ENCODE peak calls at places on chromosome 21, in six cellular contexts. One of them, this sample, is unnamed. For H3K4me1 and H3K36me3, the result is how much of the 10 kb centered on the place peaks cover.

GRCh38 chr21:45992311-45993209 is 11.0 kb downstream of the COL6A1 start:
- DNase-seq in mesendoderm: no peak
- DNase-seq in aorta: peak
- DNase-seq in lung: no peak
- DNase-seq in neuronal stem cell: no peak
- DNase-seq in CD4-positive, CD25-positive, alpha-beta regulatory T cell: peak
- DNase-seq in this sample: peak

GRCh38 chr21:14841511-14842472 is 223.0 kb downstream of the NRIP1 start:
- DNase-seq in neuronal stem cell: no peak
- DNase-seq in aorta: no peak
- DNase-seq in CD4-positive, CD25-positive, alpha-beta regulatory T cell: no peak
- DNase-seq in mesendoderm: no peak
- DNase-seq in lung: no peak
- DNase-seq in this sample: no peak

GRCh38 chr21:43611598-43612369 is 47.5 kb downstream of the HSF2BP start:
- DNase-seq in aorta: peak
- DNase-seq in lung: peak
- DNase-seq in CD4-positive, CD25-positive, alpha-beta regulatory T cell: no peak
- DNase-seq in mesendoderm: peak
- DNase-seq in neuronal stem cell: peak
- DNase-seq in this sample: peak

GRCh38 chr21:40595806-40596205 is 251.2 kb downstream of the DSCAM start:
- DNase-seq in lung: no peak
- DNase-seq in mesendoderm: no peak
- DNase-seq in aorta: no peak
- DNase-seq in neuronal stem cell: no peak
- DNase-seq in CD4-positive, CD25-positive, alpha-beta regulatory T cell: no peak
- DNase-seq in this sample: no peak

GRCh38 chr21:30935121-30935888 is 53.9 kb upstream of the KRTAP11-1 start:
- DNase-seq in mesendoderm: no peak
- DNase-seq in neuronal stem cell: no peak
- DNase-seq in lung: no peak
- DNase-seq in CD4-positive, CD25-positive, alpha-beta regulatory T cell: no peak
- DNase-seq in aorta: no peak
- DNase-seq in this sample: no peak

GRCh38 chr21:15064576-15065380 is at the start of gene NRIP1:
- DNase-seq in neuronal stem cell: peak
- DNase-seq in aorta: peak
- DNase-seq in lung: peak
- DNase-seq in mesendoderm: peak
- DNase-seq in CD4-positive, CD25-positive, alpha-beta regulatory T cell: peak
- DNase-seq in this sample: peak

GRCh38 chr21:26874347-26874746 is 29.1 kb upstream of the ADAMTS1 start:
- DNase-seq in CD4-positive, CD25-positive, alpha-beta regulatory T cell: no peak
- DNase-seq in mesendoderm: no peak
- DNase-seq in lung: no peak
- DNase-seq in aorta: no peak
- DNase-seq in neuronal stem cell: no peak
- DNase-seq in this sample: no peak

GRCh38 chr21:46285206-46285661 is at the start of gene MCM3AP:
- DNase-seq in mesendoderm: no peak
- DNase-seq in CD4-positive, CD25-positive, alpha-beta regulatory T cell: no peak
- DNase-seq in lung: no peak
- DNase-seq in neuronal stem cell: no peak
- DNase-seq in aorta: no peak
- DNase-seq in this sample: no peak

GRCh38 chr21:29719561-29719960 is 220.2 kb downstream of the GRIK1 start:
- DNase-seq in lung: no peak
- DNase-seq in CD4-positive, CD25-positive, alpha-beta regulatory T cell: no peak
- DNase-seq in mesendoderm: no peak
- DNase-seq in neuronal stem cell: no peak
- DNase-seq in aorta: no peak
- DNase-seq in this sample: no peak

GRCh38 chr21:13827201-13827600 is 217.6 kb downstream of the POTED start:
- DNase-seq in CD4-positive, CD25-positive, alpha-beta regulatory T cell: no peak
- DNase-seq in mesendoderm: no peak
- DNase-seq in lung: no peak
- DNase-seq in aorta: no peak
- DNase-seq in neuronal stem cell: no peak
- DNase-seq in this sample: no peak

GRCh38 chr21:17819114-17819877 is at the start of gene C21orf91:
- DNase-seq in CD4-positive, CD25-positive, alpha-beta regulatory T cell: peak
- DNase-seq in lung: peak
- DNase-seq in aorta: peak
- DNase-seq in neuronal stem cell: peak
- DNase-seq in mesendoderm: peak
- DNase-seq in this sample: peak

GRCh38 chr21:31354604-31355443 is 10.8 kb upstream of the TIAM1 start:
- DNase-seq in CD4-positive, CD25-positive, alpha-beta regulatory T cell: peak
- DNase-seq in mesendoderm: no peak
- DNase-seq in lung: no peak
- DNase-seq in neuronal stem cell: no peak
- DNase-seq in aorta: no peak
- DNase-seq in this sample: no peak

GRCh38 chr21:15804247-15804985 is 74.6 kb downstream of the USP25 start:
- DNase-seq in neuronal stem cell: no peak
- DNase-seq in mesendoderm: peak
- DNase-seq in aorta: no peak
- DNase-seq in lung: no peak
- DNase-seq in CD4-positive, CD25-positive, alpha-beta regulatory T cell: no peak
- DNase-seq in this sample: no peak

GRCh38 chr21:25970254-25970930 is 200.2 kb downstream of the APP start:
- DNase-seq in lung: no peak
- DNase-seq in neuronal stem cell: no peak
- DNase-seq in CD4-positive, CD25-positive, alpha-beta regulatory T cell: no peak
- DNase-seq in mesendoderm: no peak
- DNase-seq in aorta: no peak
- DNase-seq in this sample: no peak

GRCh38 chr21:29297483-29298347 is 1.0 kb upstream of the BACH1 start:
- DNase-seq in neuronal stem cell: no peak
- DNase-seq in lung: no peak
- DNase-seq in aorta: no peak
- DNase-seq in CD4-positive, CD25-positive, alpha-beta regulatory T cell: no peak
- DNase-seq in mesendoderm: no peak
- DNase-seq in this sample: no peak

GRCh38 chr21:26394341-26394740 is 178.7 kb downstream of the CYYR1 start:
- DNase-seq in mesendoderm: no peak
- DNase-seq in CD4-positive, CD25-positive, alpha-beta regulatory T cell: no peak
- DNase-seq in aorta: no peak
- DNase-seq in neuronal stem cell: no peak
- DNase-seq in lung: no peak
- DNase-seq in this sample: no peak

GRCh38 chr21:46509760-46510159 is 51.1 kb downstream of the DIP2A start:
- DNase-seq in lung: peak
- DNase-seq in aorta: no peak
- DNase-seq in CD4-positive, CD25-positive, alpha-beta regulatory T cell: no peak
- DNase-seq in mesendoderm: no peak
- DNase-seq in neuronal stem cell: no peak
- DNase-seq in this sample: no peak

GRCh38 chr21:31410763-31411278 is 66.8 kb upstream of the TIAM1 start:
- DNase-seq in CD4-positive, CD25-positive, alpha-beta regulatory T cell: no peak
- DNase-seq in lung: no peak
- DNase-seq in mesendoderm: no peak
- DNase-seq in neuronal stem cell: no peak
- DNase-seq in aorta: no peak
- DNase-seq in this sample: no peak

GRCh38 chr21:28587748-28588147 is 404.9 kb downstream of the LTN1 start:
- DNase-seq in neuronal stem cell: no peak
- DNase-seq in mesendoderm: no peak
- DNase-seq in lung: no peak
- DNase-seq in aorta: no peak
- DNase-seq in CD4-positive, CD25-positive, alpha-beta regulatory T cell: no peak
- DNase-seq in this sample: no peak

GRCh38 chr21:26795866-26796329 is 49.3 kb downstream of the ADAMTS1 start:
- DNase-seq in aorta: peak
- DNase-seq in CD4-positive, CD25-positive, alpha-beta regulatory T cell: no peak
- DNase-seq in neuronal stem cell: no peak
- DNase-seq in lung: no peak
- DNase-seq in mesendoderm: no peak
- DNase-seq in this sample: no peak

GRCh38 chr21:39392981-39393380 is 44.1 kb upstream of the HMGN1 start:
- DNase-seq in mesendoderm: no peak
- DNase-seq in lung: no peak
- DNase-seq in aorta: no peak
- DNase-seq in CD4-positive, CD25-positive, alpha-beta regulatory T cell: no peak
- DNase-seq in neuronal stem cell: no peak
- DNase-seq in this sample: no peak

GRCh38 chr21:17775431-17776126 is 43.6 kb downstream of the C21orf91 start:
- DNase-seq in neuronal stem cell: no peak
- DNase-seq in CD4-positive, CD25-positive, alpha-beta regulatory T cell: peak
- DNase-seq in aorta: no peak
- DNase-seq in mesendoderm: no peak
- DNase-seq in lung: no peak
- DNase-seq in this sample: no peak

GRCh38 chr21:31554511-31555022 is 104.9 kb upstream of the SOD1 start:
- DNase-seq in mesendoderm: peak
- DNase-seq in CD4-positive, CD25-positive, alpha-beta regulatory T cell: no peak
- DNase-seq in aorta: no peak
- DNase-seq in lung: no peak
- DNase-seq in neuronal stem cell: peak
- DNase-seq in this sample: peak

GRCh38 chr21:41933259-41934079 is 20.3 kb downstream of the C2CD2 start:
- DNase-seq in CD4-positive, CD25-positive, alpha-beta regulatory T cell: no peak
- DNase-seq in neuronal stem cell: no peak
- DNase-seq in aorta: no peak
- DNase-seq in lung: no peak
- DNase-seq in mesendoderm: no peak
- DNase-seq in this sample: no peak

GRCh38 chr21:41929248-41929647 is 24.6 kb downstream of the C2CD2 start:
- DNase-seq in mesendoderm: no peak
- DNase-seq in lung: no peak
- DNase-seq in neuronal stem cell: no peak
- DNase-seq in CD4-positive, CD25-positive, alpha-beta regulatory T cell: no peak
- DNase-seq in aorta: no peak
- DNase-seq in this sample: no peak

GRCh38 chr21:41931041-41931451 is 22.8 kb downstream of the C2CD2 start:
- DNase-seq in mesendoderm: peak
- DNase-seq in neuronal stem cell: no peak
- DNase-seq in aorta: no peak
- DNase-seq in lung: no peak
- DNase-seq in CD4-positive, CD25-positive, alpha-beta regulatory T cell: no peak
- DNase-seq in this sample: no peak

GRCh38 chr21:41932191-41932575 is 21.6 kb downstream of the C2CD2 start:
- DNase-seq in lung: no peak
- DNase-seq in neuronal stem cell: no peak
- DNase-seq in aorta: no peak
- DNase-seq in mesendoderm: no peak
- DNase-seq in CD4-positive, CD25-positive, alpha-beta regulatory T cell: no peak
- DNase-seq in this sample: no peak

GRCh38 chr21:41932576-41933258 is 21.1 kb downstream of the C2CD2 start:
- DNase-seq in CD4-positive, CD25-positive, alpha-beta regulatory T cell: no peak
- DNase-seq in lung: no peak
- DNase-seq in aorta: no peak
- DNase-seq in mesendoderm: peak
- DNase-seq in neuronal stem cell: no peak
- DNase-seq in this sample: no peak
- H3K4me3 ChIP-seq in CD4-positive, CD25-positive, alpha-beta regulatory T cell: no peak
- H3K4me3 ChIP-seq in lung: no peak
- H3K4me3 ChIP-seq in aorta: no peak
- H3K4me3 ChIP-seq in mesendoderm: no peak
- H3K4me3 ChIP-seq in neuronal stem cell: no peak
- H3K4me3 ChIP-seq in this sample: no peak

DNA sequence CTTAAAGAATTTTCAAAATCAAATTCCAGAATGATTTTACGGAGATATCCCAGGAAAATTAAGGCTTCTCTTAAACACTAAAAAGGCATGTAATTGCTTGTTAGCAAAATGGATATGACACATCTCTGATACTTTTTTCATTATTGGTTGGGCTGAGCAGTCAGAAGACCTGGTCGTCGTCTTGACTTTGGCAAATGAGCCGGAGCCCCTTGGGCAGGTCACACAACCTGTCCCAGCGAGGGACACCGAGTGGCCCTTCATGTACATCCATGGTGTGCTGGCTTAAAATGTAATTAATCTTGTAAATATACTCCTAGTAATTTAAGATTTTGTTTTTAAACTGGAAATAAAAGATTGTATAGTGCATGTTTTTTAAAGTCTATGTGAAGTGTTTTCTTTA is 33.9 kb downstream of the IFNGR2 start:
- DNase-seq in mesendoderm: no peak
- DNase-seq in lung: no peak
- DNase-seq in aorta: no peak
- DNase-seq in neuronal stem cell: no peak
- DNase-seq in CD4-positive, CD25-positive, alpha-beta regulatory T cell: no peak
- DNase-seq in this sample: no peak
- H3K4me1 ChIP-seq in mesendoderm: under half
- H3K4me1 ChIP-seq in lung: under half
- H3K4me1 ChIP-seq in aorta: under half
- H3K4me1 ChIP-seq in neuronal stem cell: under half
- H3K4me1 ChIP-seq in CD4-positive, CD25-positive, alpha-beta regulatory T cell: under half
- H3K4me1 ChIP-seq in this sample: under half

GRCh38 chr21:33246963-33247362 is 17.2 kb downstream of the IFNAR2 start:
- DNase-seq in lung: no peak
- DNase-seq in mesendoderm: no peak
- DNase-seq in aorta: no peak
- DNase-seq in neuronal stem cell: no peak
- DNase-seq in CD4-positive, CD25-positive, alpha-beta regulatory T cell: no peak
- DNase-seq in this sample: no peak
- H3K36me3 ChIP-seq in lung: under half
- H3K36me3 ChIP-seq in mesendoderm: under half
- H3K36me3 ChIP-seq in aorta: under half
- H3K36me3 ChIP-seq in neuronal stem cell: half or more
- H3K36me3 ChIP-seq in CD4-positive, CD25-positive, alpha-beta regulatory T cell: half or more
- H3K36me3 ChIP-seq in this sample: under half

DNA sequence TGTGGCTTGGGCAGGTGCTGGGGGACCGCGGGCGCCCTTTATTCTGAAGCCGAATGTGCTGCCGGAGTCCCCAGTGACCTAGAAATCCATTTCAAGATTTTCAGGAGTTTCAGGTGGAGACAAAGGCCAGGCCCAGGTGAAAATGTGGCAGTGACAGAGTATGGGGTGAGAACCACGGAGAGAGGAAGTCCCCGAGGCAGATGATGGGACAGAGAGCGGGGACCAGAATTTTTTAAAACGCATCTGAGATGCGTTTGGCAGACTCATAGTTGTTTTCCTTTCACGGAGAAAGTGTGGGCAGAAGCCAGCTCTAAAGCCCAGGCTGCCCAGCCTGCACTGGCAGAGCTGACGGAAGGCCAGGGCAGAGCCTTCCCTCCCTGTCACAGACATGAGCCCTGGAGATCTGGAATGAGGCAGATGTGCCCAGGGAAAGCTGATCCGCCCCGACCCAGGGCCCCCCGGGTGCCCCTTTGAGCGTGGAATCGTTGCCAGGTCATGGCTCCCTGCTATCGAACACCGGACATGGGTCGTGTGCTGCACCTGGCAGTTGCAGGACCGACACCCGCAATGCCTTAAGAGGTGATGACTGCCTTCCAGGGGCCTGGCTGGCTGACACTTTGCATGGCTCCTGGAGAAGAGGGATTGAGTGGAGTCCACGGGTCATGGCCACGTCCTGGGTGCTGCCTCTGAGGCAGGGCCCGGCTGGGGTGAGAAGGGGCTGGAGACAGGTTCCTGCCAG is 6.5 kb upstream of the SLX9 start:
- DNase-seq in mesendoderm: no peak
- DNase-seq in aorta: peak
- DNase-seq in CD4-positive, CD25-positive, alpha-beta regulatory T cell: no peak
- DNase-seq in lung: no peak
- DNase-seq in neuronal stem cell: no peak
- DNase-seq in this sample: no peak
- H3K4me3 ChIP-seq in mesendoderm: no peak
- H3K4me3 ChIP-seq in aorta: no peak
- H3K4me3 ChIP-seq in CD4-positive, CD25-positive, alpha-beta regulatory T cell: no peak
- H3K4me3 ChIP-seq in lung: no peak
- H3K4me3 ChIP-seq in neuronal stem cell: no peak
- H3K4me3 ChIP-seq in this sample: no peak

GRCh38 chr21:38301321-38302214 is 44.8 kb downstream of the KCNJ15 start:
- DNase-seq in CD4-positive, CD25-positive, alpha-beta regulatory T cell: no peak
- DNase-seq in aorta: no peak
- DNase-seq in mesendoderm: peak
- DNase-seq in lung: no peak
- DNase-seq in neuronal stem cell: no peak
- DNase-seq in this sample: no peak
- H3K4me1 ChIP-seq in CD4-positive, CD25-positive, alpha-beta regulatory T cell: under half
- H3K4me1 ChIP-seq in aorta: under half
- H3K4me1 ChIP-seq in mesendoderm: under half
- H3K4me1 ChIP-seq in lung: under half
- H3K4me1 ChIP-seq in neuronal stem cell: under half
- H3K4me1 ChIP-seq in this sample: under half

This sample was measured in HAP-1.